ENCODE peak calls at places on chromosomes 4 and X, in five cellular contexts. Z, B, W, A and L are unnamed samples.

GRCh38 chrX:50691820-50692219 is 122.2 kb downstream of the SHROOM4 start:
- DNase-seq in Z (no peak), B (no peak), W (no peak), A (peak), L (peak)

GRCh38 chr4:100261346-100261745 is 71.1 kb upstream of the DDIT4L start:
- DNase-seq in Z (no peak), B (no peak), W (no peak), A (no peak), L (no peak)

GRCh38 chr4:142817442-142817841 is 28.7 kb downstream of the INPP4B start:
- DNase-seq in Z (no peak), B (no peak), W (peak), A (peak), L (no peak)

GRCh38 chrX:53265771-53266170 is 15.6 kb downstream of the IQSEC2 start:
- DNase-seq in Z (no peak), B (no peak), W (no peak), A (no peak), L (no peak)

GRCh38 chrX:132584936-132585335 is 96.1 kb upstream of the MBNL3 start:
- DNase-seq in Z (no peak), B (no peak), W (no peak), A (no peak), L (no peak)

GRCh38 chrX:2662586-2662985 is 28.5 kb upstream of the CD99 start:
- DNase-seq in Z (no peak), B (no peak), W (no peak), A (no peak), L (no peak)

GRCh38 chrX:153831435-153832150 is 1.2 kb upstream of the PDZD4 start:
- DNase-seq in Z (no peak), B (no peak), W (no peak), A (no peak), L (no peak)

GRCh38 chr4:2352729-2353221 is 65.7 kb downstream of the ZFYVE28 start:
- DNase-seq in Z (no peak), B (no peak), W (peak), A (no peak), L (no peak)

GRCh38 chr4:2712261-2712842 is 43.8 kb downstream of the TNIP2 start:
- DNase-seq in Z (no peak), B (no peak), W (peak), A (no peak), L (no peak)